ENCODE peak calls at places on chromosomes 5 and 9, in four cellular contexts. E is AG10803, W is AG09309, U is AG08395. T is an unnamed sample.

GRCh38 chr5:136149891-136150290 is 17.2 kb downstream of the SMAD5 start:
- DNase-seq in E (no peak), W (no peak), U (no peak), T (no peak)

GRCh38 chr9:126869368-126869767 is 8.9 kb downstream of the ZBTB34 start:
- DNase-seq in E (no peak), W (no peak), U (no peak), T (no peak)

GRCh38 chr5:9892696-9893095 is 262.5 kb upstream of the TAS2R1 start:
- DNase-seq in E (no peak), W (no peak), U (no peak), T (no peak)

GRCh38 chr9:113808391-113809191 is 67.5 kb upstream of the ZNF618 start:
- DNase-seq in E (peak), W (peak), U (peak), T (peak)

GRCh38 chr5:116058346-116058936 is 26.2 kb downstream of the ARL14EPL start:
- DNase-seq in E (no peak), W (no peak), U (no peak), T (no peak)

GRCh38 chr9:131382850-131383729 is 10.8 kb upstream of the PRRC2B start:
- DNase-seq in E (peak), W (peak), U (peak), T (no peak)

GRCh38 chr9:27532046-27532445 is 2.4 kb upstream of the MOB3B start:
- DNase-seq in E (no peak), W (no peak), U (no peak), T (no peak)

GRCh38 chr5:132420706-132421272 is 51.3 kb downstream of the SLC22A5 start:
- DNase-seq in E (no peak), W (no peak), U (no peak), T (no peak)

GRCh38 chr9:137544176-137544755 is 5.9 kb downstream of the PNPLA7 start:
- DNase-seq in E (peak), W (no peak), U (peak), T (no peak)

GRCh38 chr5:97839338-97840081 is 656.5 kb upstream of the RIOK2 start:
- DNase-seq in E (peak), W (peak), U (no peak), T (no peak)

GRCh38 chr5:73997936-73998335 is 371.9 kb downstream of the ARHGEF28 start:
- DNase-seq in E (peak), W (no peak), U (no peak), T (no peak)

GRCh38 chr5:122312670-122312988 is 592 bp downstream of the SNCAIP start:
- DNase-seq in E (no peak), W (no peak), U (peak), T (no peak)

GRCh38 chr5:38796739-38797108 is 49.1 kb upstream of the OSMR start:
- DNase-seq in E (no peak), W (no peak), U (no peak), T (no peak)

GRCh38 chr5:100560860-100561259 is 25.7 kb downstream of the FAM174A start:
- DNase-seq in E (no peak), W (no peak), U (no peak), T (no peak)

GRCh38 chr9:110900917-110901316 is 137.4 kb downstream of the LPAR1 start:
- DNase-seq in E (peak), W (no peak), U (no peak), T (no peak)

GRCh38 chr5:180787025-180787424 is 15.6 kb downstream of the MGAT1 start:
- DNase-seq in E (peak), W (no peak), U (peak), T (no peak)

GRCh38 chr9:136806067-136806466 is 1.7 kb upstream of the RABL6 start:
- DNase-seq in E (no peak), W (no peak), U (no peak), T (no peak)

GRCh38 chr9:74610523-74611061 is 113.5 kb downstream of the RORB start:
- DNase-seq in E (no peak), W (no peak), U (no peak), T (no peak)

GRCh38 chr5:83721878-83722779 is 1.5 kb upstream of the HAPLN1 start:
- DNase-seq in E (peak), W (peak), U (peak), T (peak)

GRCh38 chr9:111895996-111896941 is at the start of gene UGCG:
- DNase-seq in E (peak), W (peak), U (peak), T (no peak)

GRCh38 chr5:127878174-127878750 is 175.1 kb downstream of the CCDC192 start:
- DNase-seq in E (peak), W (no peak), U (peak), T (no peak)

GRCh38 chr9:94110821-94111252 is 26.6 kb downstream of the PTPDC1 start:
- DNase-seq in E (peak), W (peak), U (peak), T (peak)

GRCh38 chr9:35616681-35617459 is 1.3 kb downstream of the CD72 start:
- DNase-seq in E (peak), W (peak), U (peak), T (no peak)

GRCh38 chr5:120405923-120406322 is 58.2 kb upstream of the PRR16 start:
- DNase-seq in E (peak), W (no peak), U (no peak), T (no peak)

T was measured in AG04449.